ENCODE peak calls at places on chromosomes 5 and 9, in six cellular contexts. Y, H, N, J, C and Z are unnamed samples.

GRCh38 chr5:14760548-14761002 is 96.1 kb downstream of the OTULIN start:
- DNase-seq in H (no peak), Y (peak; percentile 32), C (no peak), J (no peak), N (no peak), Z (no peak)

GRCh38 chr9:105280730-105281129 is 36.3 kb downstream of the SLC44A1 start:
- DNase-seq in J (peak; percentile 87), Y (no peak), H (no peak), C (no peak), N (no peak), Z (no peak)

GRCh38 chr5:65262590-65263189 is 219.0 kb downstream of the ADAMTS6 start:
- DNase-seq in Y (no peak), H (no peak), C (no peak), J (peak; percentile 92), N (no peak), Z (peak; percentile 94)

GRCh38 chr9:70411141-70411929 is 3.1 kb downstream of the KLF9 start:
- DNase-seq in N (peak; percentile 73), H (no peak), Y (no peak), C (no peak), J (peak; percentile 93), Z (peak; percentile 81)

GRCh38 chr9:122370869-122371467 is at the start of gene PTGS1:
- DNase-seq in N (peak; percentile 75), J (no peak), C (no peak), Y (no peak), H (peak; percentile 21), Z (no peak)

GRCh38 chr5:172447646-172448365 is 6.5 kb downstream of the SH3PXD2B start:
- DNase-seq in N (no peak), H (no peak), Y (no peak), J (no peak), C (no peak), Z (no peak)

GRCh38 chr9:33921967-33922895 is 105.3 kb downstream of the UBE2R2 start:
- DNase-seq in N (no peak), J (peak; percentile 40), C (no peak), H (no peak), Y (peak; percentile 30), Z (peak; percentile 51)

GRCh38 chr5:80260461-80260860 is 4.6 kb upstream of the SERINC5 start:
- DNase-seq in C (no peak), J (no peak), N (no peak), Y (no peak), H (no peak), Z (no peak)

GRCh38 chr5:74682636-74683035 is 2.4 kb upstream of the HEXB start:
- DNase-seq in J (no peak), Y (no peak), H (no peak), C (no peak), N (no peak), Z (no peak)

GRCh38 chr9:115202181-115202580 is 84.2 kb upstream of the TNC start:
- DNase-seq in N (no peak), J (no peak), H (no peak), Y (no peak), C (no peak), Z (no peak)

GRCh38 chr9:17905356-17906203 is 326.7 kb downstream of the SH3GL2 start:
- DNase-seq in H (peak; percentile 15), C (no peak), J (no peak), N (peak; percentile 47), Y (no peak), Z (no peak)

GRCh38 chr9:127177221-127177620 is 54.8 kb upstream of the ANGPTL2 start:
- DNase-seq in N (no peak), Y (no peak), H (no peak), J (no peak), C (no peak), Z (no peak)

GRCh38 chr5:95946451-95946850 is 15.2 kb downstream of the ELL2 start:
- DNase-seq in J (no peak), Y (no peak), N (no peak), H (no peak), C (no peak), Z (no peak)

GRCh38 chr9:120587357-120587756 is 7.4 kb upstream of the CDK5RAP2 start:
- DNase-seq in N (no peak), C (no peak), J (no peak), H (no peak), Y (no peak), Z (no peak)